ENCODE peak calls at places on chromosomes 16 and 17, in seven cellular contexts. One of them, this sample, is unnamed.

GRCh38 chr17:48051706-48052486 is 3.7 kb downstream of the NFE2L1 start:
- DNase-seq in naive thymus-derived CD4-positive, alpha-beta T cell: no peak
- DNase-seq in body of pancreas: peak; percentile 40
- DNase-seq in GM23248: peak; percentile 87
- DNase-seq in transverse colon: peak; percentile 50
- DNase-seq in upper lobe of right lung: no peak
- DNase-seq in left lung: no peak
- DNase-seq in this sample: no peak

GRCh38 chr16:58515871-58516767 is 802 bp downstream of the SETD6 start:
- DNase-seq in naive thymus-derived CD4-positive, alpha-beta T cell: no peak
- DNase-seq in body of pancreas: peak; percentile 72
- DNase-seq in GM23248: peak; percentile 33
- DNase-seq in transverse colon: peak; percentile 67
- DNase-seq in upper lobe of right lung: peak; percentile 80
- DNase-seq in left lung: peak; percentile 58
- DNase-seq in this sample: peak; percentile 38

GRCh38 chr16:66408181-66409048 is 18.7 kb upstream of the BEAN1 start:
- DNase-seq in naive thymus-derived CD4-positive, alpha-beta T cell: no peak
- DNase-seq in body of pancreas: no peak
- DNase-seq in GM23248: peak; percentile 92
- DNase-seq in transverse colon: no peak
- DNase-seq in upper lobe of right lung: no peak
- DNase-seq in left lung: no peak
- DNase-seq in this sample: peak; percentile 98

GRCh38 chr16:85868495-85868894 is 30.5 kb upstream of the IRF8 start:
- DNase-seq in naive thymus-derived CD4-positive, alpha-beta T cell: no peak
- DNase-seq in body of pancreas: no peak
- DNase-seq in GM23248: no peak
- DNase-seq in transverse colon: no peak
- DNase-seq in upper lobe of right lung: no peak
- DNase-seq in left lung: no peak
- DNase-seq in this sample: no peak

GRCh38 chr17:13544292-13544691 is 57.4 kb downstream of the HS3ST3A1 start:
- DNase-seq in naive thymus-derived CD4-positive, alpha-beta T cell: no peak
- DNase-seq in body of pancreas: no peak
- DNase-seq in GM23248: peak; percentile 98
- DNase-seq in transverse colon: peak; percentile 13
- DNase-seq in upper lobe of right lung: peak; percentile 64
- DNase-seq in left lung: peak; percentile 70
- DNase-seq in this sample: peak; percentile 26

GRCh38 chr17:30389755-30390300 is 11.1 kb downstream of the CPD start:
- DNase-seq in naive thymus-derived CD4-positive, alpha-beta T cell: no peak
- DNase-seq in body of pancreas: no peak
- DNase-seq in GM23248: peak; percentile 74
- DNase-seq in transverse colon: no peak
- DNase-seq in upper lobe of right lung: no peak
- DNase-seq in left lung: no peak
- DNase-seq in this sample: peak; percentile 55

GRCh38 chr17:76524598-76525512 is 12.7 kb downstream of the CYGB start:
- DNase-seq in naive thymus-derived CD4-positive, alpha-beta T cell: no peak
- DNase-seq in body of pancreas: peak; percentile 81
- DNase-seq in GM23248: peak; percentile 77
- DNase-seq in transverse colon: peak; percentile 43
- DNase-seq in upper lobe of right lung: no peak
- DNase-seq in left lung: no peak
- DNase-seq in this sample: no peak

GRCh38 chr16:86665319-86665675 is 86.9 kb downstream of the FOXL1 start:
- DNase-seq in naive thymus-derived CD4-positive, alpha-beta T cell: no peak
- DNase-seq in body of pancreas: no peak
- DNase-seq in GM23248: peak; percentile 94
- DNase-seq in transverse colon: no peak
- DNase-seq in upper lobe of right lung: no peak
- DNase-seq in left lung: no peak
- DNase-seq in this sample: peak; percentile 75

GRCh38 chr17:36602030-36602737 is 801 bp downstream of the MRM1 start:
- DNase-seq in naive thymus-derived CD4-positive, alpha-beta T cell: no peak
- DNase-seq in body of pancreas: no peak
- DNase-seq in GM23248: peak; percentile 54
- DNase-seq in transverse colon: peak; percentile 32
- DNase-seq in upper lobe of right lung: peak; percentile 65
- DNase-seq in left lung: no peak
- DNase-seq in this sample: no peak

GRCh38 chr17:50728112-50728429 is 8.7 kb downstream of the LUC7L3 start:
- DNase-seq in naive thymus-derived CD4-positive, alpha-beta T cell: no peak
- DNase-seq in body of pancreas: no peak
- DNase-seq in GM23248: no peak
- DNase-seq in transverse colon: no peak
- DNase-seq in upper lobe of right lung: no peak
- DNase-seq in left lung: no peak
- DNase-seq in this sample: no peak
- H3K36me3 ChIP-seq in naive thymus-derived CD4-positive, alpha-beta T cell: no peaks in the 10 kb centered on the region
- H3K36me3 ChIP-seq in body of pancreas: no peaks in the 10 kb centered on the region
- H3K36me3 ChIP-seq in GM23248: no peaks in the 10 kb centered on the region
- H3K36me3 ChIP-seq in transverse colon: no peaks in the 10 kb centered on the region
- H3K36me3 ChIP-seq in upper lobe of right lung: no peaks in the 10 kb centered on the region
- H3K36me3 ChIP-seq in left lung: no peaks in the 10 kb centered on the region
- H3K36me3 ChIP-seq in this sample: no peaks in the 10 kb centered on the region

GRCh38 chr17:44216173-44216572 is 3.3 kb downstream of the UBTF start:
- DNase-seq in naive thymus-derived CD4-positive, alpha-beta T cell: no peak
- DNase-seq in body of pancreas: no peak
- DNase-seq in GM23248: no peak
- DNase-seq in transverse colon: peak; percentile 39
- DNase-seq in upper lobe of right lung: no peak
- DNase-seq in left lung: no peak
- DNase-seq in this sample: no peak

GRCh38 chr17:44213403-44214229 is 5.9 kb downstream of the UBTF start:
- DNase-seq in naive thymus-derived CD4-positive, alpha-beta T cell: no peak
- DNase-seq in body of pancreas: no peak
- DNase-seq in GM23248: no peak
- DNase-seq in transverse colon: no peak
- DNase-seq in upper lobe of right lung: no peak
- DNase-seq in left lung: no peak
- DNase-seq in this sample: no peak

GRCh38 chr17:44212507-44213402 is 6.7 kb downstream of the UBTF start:
- DNase-seq in naive thymus-derived CD4-positive, alpha-beta T cell: no peak
- DNase-seq in body of pancreas: no peak
- DNase-seq in GM23248: no peak
- DNase-seq in transverse colon: no peak
- DNase-seq in upper lobe of right lung: no peak
- DNase-seq in left lung: no peak
- DNase-seq in this sample: no peak

GRCh38 chr17:44214896-44215295 is 4.6 kb downstream of the UBTF start:
- DNase-seq in naive thymus-derived CD4-positive, alpha-beta T cell: no peak
- DNase-seq in body of pancreas: no peak
- DNase-seq in GM23248: no peak
- DNase-seq in transverse colon: no peak
- DNase-seq in upper lobe of right lung: no peak
- DNase-seq in left lung: no peak
- DNase-seq in this sample: no peak

DNA sequence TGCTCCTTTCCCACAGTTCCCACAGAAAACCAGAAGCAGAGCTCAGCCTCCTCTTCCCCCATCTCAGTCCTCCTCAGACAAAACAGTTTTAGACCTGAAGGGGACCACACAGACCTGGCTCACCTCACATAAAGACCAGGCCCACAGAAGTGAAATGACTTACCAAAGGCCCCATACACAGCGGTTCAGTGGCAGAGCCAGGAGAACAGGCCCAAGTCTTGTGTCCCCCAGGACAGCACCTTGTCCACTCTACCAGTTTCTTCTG is 5.3 kb downstream of the UBTF start:
- DNase-seq in naive thymus-derived CD4-positive, alpha-beta T cell: no peak
- DNase-seq in body of pancreas: no peak
- DNase-seq in GM23248: no peak
- DNase-seq in transverse colon: no peak
- DNase-seq in upper lobe of right lung: no peak
- DNase-seq in left lung: no peak
- DNase-seq in this sample: no peak
- H3K36me3 ChIP-seq in naive thymus-derived CD4-positive, alpha-beta T cell: peaks cover 31% of the 10 kb centered on the region
- H3K36me3 ChIP-seq in body of pancreas: peaks cover 10% of the 10 kb centered on the region
- H3K36me3 ChIP-seq in GM23248: peaks cover 24% of the 10 kb centered on the region
- H3K36me3 ChIP-seq in transverse colon: peaks cover 14% of the 10 kb centered on the region
- H3K36me3 ChIP-seq in upper lobe of right lung: peaks cover 52% of the 10 kb centered on the region
- H3K36me3 ChIP-seq in left lung: peaks cover 78% of the 10 kb centered on the region
- H3K36me3 ChIP-seq in this sample: peaks cover 43% of the 10 kb centered on the region

DNA sequence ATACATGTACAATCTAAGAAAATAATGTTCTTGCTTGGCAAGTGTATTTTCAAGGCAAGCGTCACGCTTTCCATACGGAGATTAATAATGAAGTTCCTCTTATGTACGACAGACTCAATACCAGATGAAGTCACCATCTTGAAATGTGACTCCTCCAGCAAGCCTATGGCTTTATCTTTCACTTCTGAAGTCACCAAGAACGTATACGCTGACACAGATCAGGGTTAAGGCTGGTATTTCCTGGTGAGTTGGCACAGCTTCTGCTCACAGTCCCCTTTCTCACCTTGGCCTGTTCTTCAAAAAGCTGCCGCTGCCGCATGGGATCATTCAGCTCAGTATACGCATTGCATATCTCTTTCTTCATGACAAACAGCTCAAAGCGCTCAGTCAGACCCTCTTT is 6.1 kb upstream of the ADAT1 start:
- DNase-seq in naive thymus-derived CD4-positive, alpha-beta T cell: no peak
- DNase-seq in body of pancreas: no peak
- DNase-seq in GM23248: no peak
- DNase-seq in transverse colon: no peak
- DNase-seq in upper lobe of right lung: no peak
- DNase-seq in left lung: no peak
- DNase-seq in this sample: no peak
- H3K36me3 ChIP-seq in naive thymus-derived CD4-positive, alpha-beta T cell: peaks cover 42% of the 10 kb centered on the region
- H3K36me3 ChIP-seq in body of pancreas: peaks cover 16% of the 10 kb centered on the region
- H3K36me3 ChIP-seq in GM23248: peaks cover 57% of the 10 kb centered on the region
- H3K36me3 ChIP-seq in transverse colon: peaks cover 51% of the 10 kb centered on the region
- H3K36me3 ChIP-seq in upper lobe of right lung: peaks cover 87% of the 10 kb centered on the region
- H3K36me3 ChIP-seq in left lung: peaks cover 90% of the 10 kb centered on the region
- H3K36me3 ChIP-seq in this sample: peaks cover 30% of the 10 kb centered on the region

GRCh38 chr16:25163683-25164082 is 52.1 kb downstream of the LCMT1 start:
- DNase-seq in naive thymus-derived CD4-positive, alpha-beta T cell: no peak
- DNase-seq in body of pancreas: no peak
- DNase-seq in GM23248: no peak
- DNase-seq in transverse colon: no peak
- DNase-seq in upper lobe of right lung: no peak
- DNase-seq in left lung: no peak
- DNase-seq in this sample: no peak
- H3K36me3 ChIP-seq in naive thymus-derived CD4-positive, alpha-beta T cell: peaks cover under 1% of the 10 kb centered on the region
- H3K36me3 ChIP-seq in body of pancreas: no peaks in the 10 kb centered on the region
- H3K36me3 ChIP-seq in GM23248: peaks cover 35% of the 10 kb centered on the region
- H3K36me3 ChIP-seq in transverse colon: peaks cover 31% of the 10 kb centered on the region
- H3K36me3 ChIP-seq in upper lobe of right lung: peaks cover 76% of the 10 kb centered on the region
- H3K36me3 ChIP-seq in left lung: peaks cover 92% of the 10 kb centered on the region
- H3K36me3 ChIP-seq in this sample: peaks cover 9% of the 10 kb centered on the region

GRCh38 chr17:18257747-18258355 is 687 bp downstream of the FLII start:
- DNase-seq in naive thymus-derived CD4-positive, alpha-beta T cell: peak; percentile 46
- DNase-seq in body of pancreas: peak; percentile 83
- DNase-seq in GM23248: peak; percentile 94
- DNase-seq in transverse colon: peak; percentile 86
- DNase-seq in upper lobe of right lung: peak; percentile 90
- DNase-seq in left lung: peak; percentile 82
- DNase-seq in this sample: peak; percentile 39

GRCh38 chr17:18257268-18257681 is 1.3 kb downstream of the FLII start:
- DNase-seq in naive thymus-derived CD4-positive, alpha-beta T cell: no peak
- DNase-seq in body of pancreas: peak; percentile 62
- DNase-seq in GM23248: peak; percentile 41
- DNase-seq in transverse colon: peak; percentile 27
- DNase-seq in upper lobe of right lung: no peak
- DNase-seq in left lung: no peak
- DNase-seq in this sample: peak; percentile 64

GRCh38 chr17:18254888-18255649 is 3.5 kb downstream of the FLII start:
- DNase-seq in naive thymus-derived CD4-positive, alpha-beta T cell: no peak
- DNase-seq in body of pancreas: no peak
- DNase-seq in GM23248: no peak
- DNase-seq in transverse colon: no peak
- DNase-seq in upper lobe of right lung: no peak
- DNase-seq in left lung: no peak
- DNase-seq in this sample: no peak

GRCh38 chr17:18256351-18256750 is 2.2 kb downstream of the FLII start:
- DNase-seq in naive thymus-derived CD4-positive, alpha-beta T cell: no peak
- DNase-seq in body of pancreas: no peak
- DNase-seq in GM23248: no peak
- DNase-seq in transverse colon: no peak
- DNase-seq in upper lobe of right lung: no peak
- DNase-seq in left lung: no peak
- DNase-seq in this sample: no peak

DNA sequence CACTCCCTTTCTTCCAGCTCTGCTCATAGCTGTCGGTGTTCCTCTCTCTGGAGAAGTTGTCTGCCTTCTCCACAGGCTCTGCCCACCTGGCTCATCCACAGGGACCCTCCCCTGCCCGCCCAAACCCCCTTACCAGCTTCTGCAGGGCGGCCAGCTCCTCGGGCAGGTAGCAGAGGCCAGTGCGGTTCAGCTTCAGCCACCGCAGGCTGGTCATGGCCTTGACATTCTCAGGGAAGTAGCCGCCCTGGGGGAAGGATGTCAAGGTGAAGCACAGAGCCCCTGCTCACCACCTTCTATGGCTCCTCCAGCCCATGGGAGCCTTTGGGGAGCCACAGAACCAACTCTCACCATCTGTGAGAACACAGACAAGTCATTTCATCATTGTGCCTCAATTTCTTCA is 1.8 kb downstream of the FLII start:
- DNase-seq in naive thymus-derived CD4-positive, alpha-beta T cell: no peak
- DNase-seq in body of pancreas: no peak
- DNase-seq in GM23248: no peak
- DNase-seq in transverse colon: no peak
- DNase-seq in upper lobe of right lung: no peak
- DNase-seq in left lung: no peak
- DNase-seq in this sample: no peak
- H3K36me3 ChIP-seq in naive thymus-derived CD4-positive, alpha-beta T cell: peaks cover 5% of the 10 kb centered on the region
- H3K36me3 ChIP-seq in body of pancreas: peaks cover 14% of the 10 kb centered on the region
- H3K36me3 ChIP-seq in GM23248: peaks cover 25% of the 10 kb centered on the region
- H3K36me3 ChIP-seq in transverse colon: peaks cover 28% of the 10 kb centered on the region
- H3K36me3 ChIP-seq in upper lobe of right lung: peaks cover 50% of the 10 kb centered on the region
- H3K36me3 ChIP-seq in left lung: peaks cover 51% of the 10 kb centered on the region
- H3K36me3 ChIP-seq in this sample: peaks cover 47% of the 10 kb centered on the region

GRCh38 chr17:8462564-8462963 is 26.9 kb downstream of the NDEL1 start:
- DNase-seq in naive thymus-derived CD4-positive, alpha-beta T cell: no peak
- DNase-seq in body of pancreas: no peak
- DNase-seq in GM23248: no peak
- DNase-seq in transverse colon: no peak
- DNase-seq in upper lobe of right lung: no peak
- DNase-seq in left lung: no peak
- DNase-seq in this sample: no peak
- H3K36me3 ChIP-seq in naive thymus-derived CD4-positive, alpha-beta T cell: peaks cover 45% of the 10 kb centered on the region
- H3K36me3 ChIP-seq in body of pancreas: peaks cover 7% of the 10 kb centered on the region
- H3K36me3 ChIP-seq in GM23248: peaks cover 63% of the 10 kb centered on the region
- H3K36me3 ChIP-seq in transverse colon: peaks cover 60% of the 10 kb centered on the region
- H3K36me3 ChIP-seq in upper lobe of right lung: peaks cover 77% of the 10 kb centered on the region
- H3K36me3 ChIP-seq in left lung: peaks cover 96% of the 10 kb centered on the region
- H3K36me3 ChIP-seq in this sample: peaks cover 18% of the 10 kb centered on the region

GRCh38 chr16:1497014-1497598 is 3.9 kb downstream of the TELO2 start:
- DNase-seq in naive thymus-derived CD4-positive, alpha-beta T cell: no peak
- DNase-seq in body of pancreas: no peak
- DNase-seq in GM23248: no peak
- DNase-seq in transverse colon: no peak
- DNase-seq in upper lobe of right lung: no peak
- DNase-seq in left lung: no peak
- DNase-seq in this sample: no peak
- H3K36me3 ChIP-seq in naive thymus-derived CD4-positive, alpha-beta T cell: no peaks in the 10 kb centered on the region
- H3K36me3 ChIP-seq in body of pancreas: no peaks in the 10 kb centered on the region
- H3K36me3 ChIP-seq in GM23248: no peaks in the 10 kb centered on the region
- H3K36me3 ChIP-seq in transverse colon: peaks cover 13% of the 10 kb centered on the region
- H3K36me3 ChIP-seq in upper lobe of right lung: peaks cover 39% of the 10 kb centered on the region
- H3K36me3 ChIP-seq in left lung: peaks cover 75% of the 10 kb centered on the region
- H3K36me3 ChIP-seq in this sample: peaks cover 21% of the 10 kb centered on the region

This sample was measured in bronchial epithelial cell.